ENCODE peak calls at places on chromosomes 6 and 20, in nine cellular contexts. H is NCI-H2029; V is effector CD4-positive, alpha-beta T cell; B is Caki2; M is stimulated activated CD4-positive, alpha-beta T cell treated with anti-CD3 and anti-CD28 coated beads, Interleukin-1b, Interleukin-23, amount 100 ng/mL, for 4 hours; R is T follicular helper cell; A is NCI-H1694 treated with DMSO at 0.1 percent for 48 hours; S is psoas muscle; O is endothelial cell. Z is an unnamed sample.

GRCh38 chr20:38609828-38610227 is 8.2 kb downstream of the ARHGAP40 start:
- DNase-seq in H (no peak), V (no peak), B (no peak), M (no peak), R (no peak), A (no peak), S (no peak), O (no peak), Z (no peak)

GRCh38 chr20:61520761-61521460 is 268.9 kb downstream of the CDH4 start:
- DNase-seq in H (no peak), V (no peak), B (no peak), M (no peak), R (no peak), A (no peak), S (no peak), O (no peak), Z (no peak)

GRCh38 chr20:4476903-4477302 is 244.8 kb upstream of the PRND start:
- DNase-seq in H (no peak), V (no peak), B (peak; percentile 26), M (no peak), R (no peak), A (no peak), S (no peak), O (no peak), Z (no peak)

GRCh38 chr6:9766240-9766915 is 648.5 kb downstream of the TFAP2A start:
- DNase-seq in H (no peak), V (no peak), B (peak; percentile 88), M (no peak), R (no peak), A (no peak), S (no peak), O (no peak), Z (no peak)

GRCh38 chr20:59645761-59646171 is 41.4 kb downstream of the PHACTR3 start:
- DNase-seq in H (no peak), V (no peak), B (no peak), M (no peak), R (no peak), A (no peak), S (no peak), O (no peak), Z (no peak)

GRCh38 chr6:108959972-108960582 is 111.9 kb downstream of the ARMC2 start:
- DNase-seq in H (no peak), V (no peak), B (no peak), M (no peak), R (no peak), A (no peak), S (no peak), O (no peak), Z (no peak)

GRCh38 chr6:166365221-166365620 is 17.5 kb downstream of the MPC1 start:
- DNase-seq in H (no peak), V (no peak), B (no peak), M (no peak), R (no peak), A (no peak), S (no peak), O (no peak), Z (no peak)

GRCh38 chr6:81487489-81487888 is 265.0 kb downstream of the TENT5A start:
- DNase-seq in H (no peak), V (no peak), B (no peak), M (no peak), R (no peak), A (no peak), S (no peak), O (no peak), Z (no peak)

GRCh38 chr6:5490495-5491069 is 229.3 kb downstream of the FARS2 start:
- DNase-seq in H (peak; percentile 84), V (no peak), B (no peak), M (no peak), R (no peak), A (no peak), S (no peak), O (no peak), Z (peak; percentile 33)

GRCh38 chr6:46419576-46420002 is 71.7 kb downstream of the RCAN2 start:
- DNase-seq in H (peak; percentile 29), V (no peak), B (peak; percentile 39), M (no peak), R (no peak), A (peak; percentile 15), S (no peak), O (peak; percentile 53), Z (peak; percentile 42)

GRCh38 chr6:116073765-116074450 is 13.2 kb upstream of the FRK start:
- DNase-seq in H (no peak), V (no peak), B (peak; percentile 40), M (no peak), R (no peak), A (no peak), S (no peak), O (no peak), Z (no peak)

GRCh38 chr20:53768329-53768728 is 174.7 kb upstream of the ZNF217 start:
- DNase-seq in H (no peak), V (no peak), B (no peak), M (no peak), R (no peak), A (no peak), S (no peak), O (no peak), Z (no peak)

GRCh38 chr6:145887969-145888368 is 73.4 kb upstream of the FBXO30 start:
- DNase-seq in H (no peak), V (no peak), B (no peak), M (no peak), R (peak; percentile 2), A (no peak), S (no peak), O (peak; percentile 13), Z (no peak)

GRCh38 chr6:158324136-158324535 is 11.9 kb downstream of the TULP4 start:
- DNase-seq in H (no peak), V (no peak), B (no peak), M (no peak), R (no peak), A (no peak), S (no peak), O (no peak), Z (no peak)

GRCh38 chr6:5305968-5306626 is 44.8 kb downstream of the FARS2 start:
- DNase-seq in H (no peak), V (no peak), B (no peak), M (no peak), R (no peak), A (no peak), S (no peak), O (no peak), Z (no peak)

GRCh38 chr20:433300-433975 is 25.3 kb downstream of the RBCK1 start:
- DNase-seq in H (no peak), V (peak; percentile 31), B (peak; percentile 57), M (peak; percentile 72), R (no peak), A (no peak), S (no peak), O (no peak), Z (no peak)

GRCh38 chr6:156021746-156022396 is 566.2 kb upstream of the NOX3 start:
- DNase-seq in H (no peak), V (no peak), B (no peak), M (no peak), R (no peak), A (no peak), S (no peak), O (no peak), Z (no peak)

GRCh38 chr6:156791261-156791850 is 14.2 kb downstream of the ARID1B start:
- DNase-seq in H (peak; percentile 78), V (no peak), B (peak; percentile 25), M (peak; percentile 30), R (peak; percentile 15), A (peak; percentile 78), S (no peak), O (no peak), Z (no peak)

GRCh38 chr6:102520981-102521380 is 1127.5 kb downstream of the GRIK2 start:
- DNase-seq in H (no peak), V (no peak), B (no peak), M (no peak), R (no peak), A (peak; percentile 41), S (no peak), O (no peak), Z (no peak)

GRCh38 chr20:24382330-24382729 is 87.1 kb upstream of the SYNDIG1 start:
- DNase-seq in H (no peak), V (no peak), B (no peak), M (no peak), R (no peak), A (peak; percentile 72), S (no peak), O (no peak), Z (no peak)

GRCh38 chr6:97129111-97129510 is 153.9 kb downstream of the MMS22L start:
- DNase-seq in H (no peak), V (no peak), B (no peak), M (no peak), R (no peak), A (no peak), S (no peak), O (no peak), Z (no peak)

GRCh38 chr6:52881996-52882841 is 27.3 kb downstream of the GSTA3 start:
- DNase-seq in H (peak; percentile 55), V (peak; percentile 43), B (peak; percentile 75), M (peak; percentile 53), R (peak; percentile 52), A (peak; percentile 63), S (peak; percentile 57), O (peak; percentile 66), Z (peak; percentile 55)

GRCh38 chr6:72787521-72788031 is 165.7 kb downstream of the KCNQ5 start:
- DNase-seq in H (peak; percentile 37), V (no peak), B (peak; percentile 92), M (no peak), R (no peak), A (peak; percentile 7), S (peak; percentile 55), O (no peak), Z (no peak)

GRCh38 chr6:99330159-99330558 is 19.3 kb downstream of the FAXC start:
- DNase-seq in H (peak; percentile 58), V (peak; percentile 24), B (peak; percentile 42), M (peak; percentile 26), R (peak; percentile 32), A (peak; percentile 29), S (no peak), O (peak; percentile 54), Z (peak; percentile 43)

GRCh38 chr6:30169658-30170614 is 6.6 kb downstream of the TRIM15 start:
- DNase-seq in H (no peak), V (no peak), B (peak; percentile 60), M (peak; percentile 10), R (no peak), A (peak; percentile 47), S (no peak), O (peak; percentile 28), Z (peak; percentile 41)

GRCh38 chr6:136750821-136751220 is 41.5 kb downstream of the MAP3K5 start:
- DNase-seq in H (no peak), V (no peak), B (no peak), M (no peak), R (no peak), A (no peak), S (no peak), O (no peak), Z (no peak)

GRCh38 chr6:113457156-113457555 is 400.0 kb upstream of the MARCKS start:
- DNase-seq in H (no peak), V (no peak), B (peak; percentile 34), M (no peak), R (no peak), A (no peak), S (no peak), O (no peak), Z (no peak)

GRCh38 chr20:52524865-52525264 is 333.3 kb upstream of the ZFP64 start:
- DNase-seq in H (no peak), V (no peak), B (no peak), M (no peak), R (no peak), A (no peak), S (no peak), O (no peak), Z (no peak)

GRCh38 chr6:133701633-133702331 is 187.1 kb upstream of the TCF21 start:
- DNase-seq in H (no peak), V (no peak), B (no peak), M (no peak), R (no peak), A (no peak), S (no peak), O (no peak), Z (no peak)

Z was measured in NCI-H1930.